ENCODE peak calls at places on chromosome 19, in nine cellular contexts. O is mucosa of descending colon; X is endothelial cell of umbilical vein; J is K562; E is CD8-positive, alpha-beta T cell; N is lung; R is IMR-90; M is esophagus squamous epithelium; Z is choroid plexus epithelial cell. Y is an unnamed sample.

GRCh38 chr19:6213696-6214585 is 65.8 kb downstream of the MLLT1 start:
- DNase-seq in O (no peak), X (no peak), J (no peak), E (no peak), N (no peak), R (no peak), M (no peak), Z (no peak), Y (no peak)

GRCh38 chr19:372306-372890 is 27.8 kb upstream of the MIER2 start:
- DNase-seq in O (no peak), X (peak; percentile 30), J (no peak), E (no peak), N (no peak), R (peak; percentile 70), M (no peak), Z (peak; percentile 84), Y (no peak)

GRCh38 chr19:28465317-28466086 is 747.4 kb downstream of the UQCRFS1 start:
- DNase-seq in O (no peak), X (no peak), J (no peak), E (no peak), N (no peak), R (no peak), M (no peak), Z (peak; percentile 44), Y (no peak)

GRCh38 chr19:40449506-40449905 is 5.4 kb upstream of the SERTAD3 start:
- DNase-seq in O (no peak), X (no peak), J (no peak), E (no peak), N (no peak), R (no peak), M (no peak), Z (no peak), Y (no peak)

GRCh38 chr19:2950286-2951124 is 5.7 kb upstream of the ZNF77 start:
- DNase-seq in O (peak; percentile 100), X (peak; percentile 100), J (peak; percentile 99), E (peak; percentile 100), N (peak; percentile 100), R (peak; percentile 99), M (peak; percentile 96), Z (peak; percentile 100), Y (peak; percentile 94)

GRCh38 chr19:46913852-46914430 is 53.1 kb downstream of the ARHGAP35 start:
- DNase-seq in O (no peak), X (peak; percentile 64), J (peak; percentile 38), E (no peak), N (no peak), R (peak; percentile 49), M (no peak), Z (peak; percentile 47), Y (no peak)

GRCh38 chr19:29013988-29014387 is 199.0 kb downstream of the UQCRFS1 start:
- DNase-seq in O (no peak), X (no peak), J (no peak), E (no peak), N (no peak), R (no peak), M (no peak), Z (no peak), Y (no peak)

GRCh38 chr19:10521461-10522216 is 4.4 kb upstream of the S1PR5 start:
- DNase-seq in O (no peak), X (no peak), J (no peak), E (no peak), N (no peak), R (no peak), M (no peak), Z (no peak), Y (no peak)

GRCh38 chr19:42293539-42293938 is 8.4 kb upstream of the PRR19 start:
- DNase-seq in O (no peak), X (no peak), J (no peak), E (no peak), N (no peak), R (no peak), M (no peak), Z (no peak), Y (no peak)

GRCh38 chr19:39398297-39398864 is 7.2 kb downstream of the MED29 start:
- DNase-seq in O (peak; percentile 87), X (no peak), J (peak; percentile 77), E (peak; percentile 68), N (peak; percentile 81), R (peak; percentile 84), M (no peak), Z (peak; percentile 84), Y (no peak)

GRCh38 chr19:43784981-43785808 is 4.4 kb upstream of the KCNN4 start:
- DNase-seq in O (peak; percentile 68), X (peak; percentile 73), J (peak; percentile 90), E (peak; percentile 38), N (peak; percentile 54), R (peak; percentile 67), M (no peak), Z (peak; percentile 77), Y (no peak)

GRCh38 chr19:39428309-39429112 is 7.2 kb downstream of the RPS16 start:
- DNase-seq in O (peak; percentile 55), X (peak; percentile 86), J (no peak), E (no peak), N (no peak), R (peak; percentile 96), M (no peak), Z (peak; percentile 93), Y (no peak)

GRCh38 chr19:14073925-14074838 is 1.6 kb downstream of the MISP3 start:
- DNase-seq in O (peak; percentile 83), X (peak; percentile 26), J (peak; percentile 60), E (no peak), N (no peak), R (peak; percentile 25), M (no peak), Z (peak; percentile 36), Y (no peak)

GRCh38 chr19:51107406-51108065 is 673 bp downstream of the CTU1 start:
- DNase-seq in O (no peak), X (no peak), J (peak; percentile 78), E (peak; percentile 32), N (no peak), R (peak; percentile 20), M (no peak), Z (peak; percentile 21), Y (no peak)

GRCh38 chr19:52946322-52947310 is 16.1 kb downstream of the ZNF816 start:
- DNase-seq in O (no peak), X (peak; percentile 15), J (peak; percentile 12), E (no peak), N (peak; percentile 36), R (peak; percentile 5), M (no peak), Z (peak; percentile 51), Y (no peak)

GRCh38 chr19:51493776-51494175 is 7.8 kb downstream of the SIGLEC12 start:
- DNase-seq in O (no peak), X (no peak), J (no peak), E (no peak), N (no peak), R (no peak), M (no peak), Z (no peak), Y (no peak)

DNA sequence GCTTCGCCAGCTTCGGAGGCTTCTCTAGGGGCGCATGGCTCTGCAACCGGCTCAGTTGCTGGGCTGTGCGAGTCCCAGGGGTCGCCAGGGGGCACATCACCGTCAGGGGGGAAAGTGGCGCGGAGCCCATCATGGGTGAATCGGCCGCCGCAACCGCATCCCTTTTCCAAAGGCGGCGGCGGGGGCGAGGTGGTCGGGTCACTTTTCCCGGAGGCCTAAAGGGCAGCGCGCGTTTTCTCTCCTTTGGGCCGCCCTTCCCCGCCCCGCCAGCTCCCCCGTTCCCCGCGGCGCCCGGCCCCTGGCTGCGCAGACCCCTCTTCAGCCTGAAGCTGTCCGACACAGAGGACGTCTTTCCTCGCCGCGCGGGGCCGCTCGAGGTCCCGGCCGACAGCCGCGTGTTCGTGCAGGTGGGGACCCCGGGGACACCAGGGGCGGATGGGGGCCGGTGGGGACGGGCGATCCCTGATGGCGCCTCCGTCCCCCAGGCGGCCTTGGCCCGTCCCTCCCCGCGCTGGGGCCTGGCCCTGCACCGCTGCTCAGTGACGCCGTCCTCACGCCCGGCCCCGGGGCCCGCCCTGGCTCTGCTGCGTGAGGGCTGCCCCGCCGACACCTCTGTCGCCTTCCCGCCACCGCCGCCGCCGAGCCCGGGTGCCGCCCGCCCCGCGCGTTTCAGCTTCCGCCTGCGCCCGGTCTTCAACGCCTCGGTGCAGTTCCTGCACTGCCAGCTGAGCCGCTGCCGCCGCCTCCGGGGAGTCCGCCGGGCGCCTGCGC is 1.7 kb downstream of the TGFBR3L start:
- DNase-seq in O (peak; percentile 69), X (no peak), J (no peak), E (peak; percentile 53), N (no peak), R (no peak), M (no peak), Z (no peak), Y (no peak)
- TF ChIP-seq CTCF in O (no peak), X (peak; percentile 3), J (no peak), E (no peak), N (no peak), R (no peak), M (no peak), Z (no peak), Y (no peak)

DNA sequence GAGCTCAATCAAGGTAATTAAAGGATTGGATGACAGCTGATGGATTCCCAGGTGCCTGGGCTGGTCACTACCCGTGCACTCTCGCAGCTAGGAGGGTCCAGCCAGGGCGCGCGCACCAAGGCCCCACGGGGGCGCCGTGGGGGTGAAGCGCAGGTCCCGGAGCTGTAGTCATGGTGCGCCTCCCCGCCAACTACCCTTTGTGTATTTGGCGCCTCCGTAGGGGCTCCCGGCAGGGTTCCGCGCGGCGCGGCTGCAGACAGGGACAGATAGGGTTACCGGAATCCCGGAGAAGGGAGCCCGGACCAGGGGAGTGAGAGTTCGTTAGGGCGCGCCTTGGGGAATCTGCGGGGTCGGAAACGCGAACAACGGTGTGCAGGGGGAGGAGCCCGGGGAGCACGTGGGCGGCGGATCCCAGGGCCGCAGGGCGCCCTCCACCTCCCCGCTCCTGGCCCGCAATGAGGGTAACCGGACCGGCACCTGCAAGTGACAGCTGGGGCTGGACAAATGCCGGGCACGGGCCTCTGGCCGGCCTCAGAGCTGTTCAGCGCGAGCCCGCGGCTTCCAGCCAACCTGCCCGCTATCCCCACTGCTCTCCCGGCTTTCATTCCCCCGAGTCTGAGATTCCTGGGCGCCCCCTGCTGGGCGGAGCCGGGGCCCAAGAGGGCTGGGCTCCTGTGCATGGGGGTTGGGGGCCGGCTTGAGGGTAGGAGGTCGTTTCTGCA is 3.4 kb upstream of the PRAM1 start:
- DNase-seq in O (peak; percentile 87), X (peak; percentile 68), J (peak; percentile 85), E (peak; percentile 54), N (peak; percentile 80), R (peak; percentile 49), M (no peak), Z (peak; percentile 68), Y (no peak)
- H3K4me3 ChIP-seq in O (no peak overlapping the region), X (peak overlapping the region; percentile 55), J (peak overlapping the region; percentile 40), E (peak overlapping the region; percentile 83), N (peak overlapping the region; percentile 39), R (peak overlapping the region; percentile 35), M (peak overlapping the region; percentile 83), Z (peak overlapping the region; percentile 61), Y (peak overlapping the region; percentile 69)

GRCh38 chr19:57099199-57099661 is 20.6 kb upstream of the USP29 start:
- DNase-seq in O (peak; percentile 57), X (no peak), J (peak; percentile 49), E (peak; percentile 42), N (peak; percentile 54), R (peak; percentile 35), M (no peak), Z (peak; percentile 50), Y (no peak)
- TF ChIP-seq CTCF in O (no peak), X (peak; percentile 74), J (peak; percentile 71), E (peak; percentile 53), N (peak; percentile 66), R (peak; percentile 68), M (peak; percentile 51), Z (peak; percentile 64), Y (peak; percentile 52)

DNA sequence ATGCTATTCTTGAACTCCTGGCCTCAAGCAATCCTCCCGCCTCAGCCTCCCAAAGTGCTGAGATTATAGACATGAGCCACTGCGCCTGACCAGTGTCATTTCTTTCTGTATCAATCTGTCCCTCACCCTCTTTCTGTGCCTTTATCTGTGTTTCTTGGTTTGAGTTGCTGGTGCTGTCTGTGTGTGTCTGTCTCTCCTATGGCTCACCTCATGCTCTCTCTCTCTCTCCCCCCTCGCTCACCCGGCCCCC is 9.9 kb downstream of the IRF2BP1 start:
- DNase-seq in O (no peak), X (no peak), J (peak; percentile 76), E (no peak), N (no peak), R (no peak), M (no peak), Z (no peak), Y (no peak)
- H3K4me3 ChIP-seq in O (no peak overlapping the region), X (no peak overlapping the region), J (no peak overlapping the region), E (no peak overlapping the region), N (no peak overlapping the region), R (no peak overlapping the region), M (no peak overlapping the region), Z (no peak overlapping the region), Y (no peak overlapping the region)